ENCODE peak calls at places on chromosome X, in four cellular contexts. F is AG08396, O is anterior cingulate cortex, I is NCI-H748 treated with DMSO at 0.1 percent for 48 hours. H is an unnamed sample.

GRCh38 chrX:30576881-30577280 is 685 bp downstream of the TASL start:
- DNase-seq in I (no peak), O (no peak), F (no peak), H (no peak)

GRCh38 chrX:150543230-150544155 is 24.9 kb upstream of the MTM1 start:
- DNase-seq in O (no peak), I (no peak), F (no peak), H (no peak)

GRCh38 chrX:17706676-17707075 is 30.6 kb upstream of the SCML1 start:
- DNase-seq in O (no peak), I (no peak), F (peak; percentile 76), H (no peak)

GRCh38 chrX:68696267-68696666 is 48.8 kb downstream of the STARD8 start:
- DNase-seq in I (no peak), O (no peak), F (no peak), H (no peak)

GRCh38 chrX:312621-313331 is 5.8 kb downstream of the GTPBP6 start:
- DNase-seq in F (no peak), I (no peak), O (no peak), H (no peak)

GRCh38 chrX:118566359-118566758 is 70.7 kb downstream of the DOCK11 start:
- DNase-seq in O (no peak), F (no peak), I (no peak), H (no peak)

GRCh38 chrX:30590368-30590767 is 12.8 kb upstream of the TASL start:
- DNase-seq in O (no peak), I (no peak), F (no peak), H (no peak)

GRCh38 chrX:3522016-3522690 is 175.7 kb upstream of the MXRA5 start:
- DNase-seq in I (no peak), O (no peak), F (no peak), H (no peak)

GRCh38 chrX:110402855-110403230 is 44.2 kb downstream of the RTL9 start:
- DNase-seq in F (no peak), I (no peak), O (no peak), H (no peak)

GRCh38 chrX:105703876-105704275 is 118.5 kb upstream of the NRK start:
- DNase-seq in F (no peak), O (no peak), I (no peak), H (no peak)

GRCh38 chrX:139930923-139931645 is 1.8 kb downstream of the ATP11C start:
- DNase-seq in O (no peak), I (no peak), F (peak; percentile 21), H (no peak)

GRCh38 chrX:15512401-15512965 is 11.9 kb downstream of the BMX start:
- DNase-seq in O (no peak), F (no peak), I (no peak), H (no peak)

GRCh38 chrX:144566592-144566991 is 680.7 kb upstream of the SPANXN1 start:
- DNase-seq in I (no peak), F (no peak), O (no peak), H (no peak)

GRCh38 chrX:100973411-100973810 is 3.9 kb downstream of the ARL13A start:
- DNase-seq in O (no peak), F (peak; percentile 57), I (no peak), H (no peak)

GRCh38 chrX:69073721-69074120 is 91.5 kb downstream of the PJA1 start:
- DNase-seq in F (no peak), I (no peak), O (no peak), H (no peak)

GRCh38 chrX:132292753-132293152 is 73.5 kb upstream of the RAP2C start:
- DNase-seq in F (peak; percentile 67), O (no peak), I (no peak), H (peak; percentile 9)

GRCh38 chrX:16852617-16853179 is 17.5 kb downstream of the RBBP7 start:
- DNase-seq in I (no peak), F (no peak), O (no peak), H (no peak)

GRCh38 chrX:12820737-12821136 is 29.5 kb downstream of the PRPS2 start:
- DNase-seq in I (no peak), F (no peak), O (no peak), H (no peak)

GRCh38 chrX:105134273-105134672 is 86.2 kb downstream of the TEX13A start:
- DNase-seq in O (no peak), F (no peak), I (no peak), H (no peak)

GRCh38 chrX:123846598-123847038 is 13.2 kb upstream of the XIAP start:
- DNase-seq in F (no peak), I (no peak), O (no peak), H (no peak)

H was measured in CD4-positive, alpha-beta T cell.